ENCODE peak calls at places on chromosome 3, in six cellular contexts. M is CD8-positive, alpha-beta T cell; D is kidney; G is IMR-90; J is PC-9; W is mammary epithelial cell. R is an unnamed sample.

GRCh38 chr3:20837676-20838302 is 651.8 kb upstream of the SGO1 start:
- DNase-seq in M (no peak), W (no peak), D (no peak), G (no peak), J (no peak), R (no peak)

GRCh38 chr3:9778518-9779129 is 8.9 kb upstream of the CAMK1 start:
- DNase-seq in G (no peak), J (no peak), M (no peak), D (no peak), W (no peak), R (no peak)

GRCh38 chr3:9782777-9783176 is 9.5 kb downstream of the TADA3 start:
- DNase-seq in W (no peak), G (no peak), M (no peak), D (no peak), J (no peak), R (no peak)

GRCh38 chr3:16568115-16568514 is 37.1 kb downstream of the DAZL start:
- DNase-seq in M (no peak), G (no peak), D (no peak), J (no peak), W (no peak), R (no peak)

GRCh38 chr3:98980915-98981596 is 79.6 kb upstream of the DCBLD2 start:
- DNase-seq in G (peak; percentile 91), J (no peak), D (no peak), W (peak; percentile 93), M (no peak), R (no peak)

GRCh38 chr3:186653079-186653710 is 12.6 kb upstream of the HRG start:
- DNase-seq in M (no peak), D (no peak), J (no peak), W (no peak), G (no peak), R (no peak)

GRCh38 chr3:14319654-14320182 is 82.7 kb upstream of the SLC6A6 start:
- DNase-seq in W (peak; percentile 75), D (no peak), M (no peak), J (peak; percentile 63), G (peak; percentile 77), R (no peak)

GRCh38 chr3:184289426-184289938 is 9.6 kb upstream of the PSMD2 start:
- DNase-seq in G (peak; percentile 38), W (peak; percentile 59), D (no peak), J (peak; percentile 75), M (peak; percentile 39), R (peak; percentile 26)

GRCh38 chr3:66629431-66630368 is 128.9 kb upstream of the LRIG1 start:
- DNase-seq in J (no peak), G (no peak), M (no peak), W (no peak), D (no peak), R (no peak)

GRCh38 chr3:10420745-10421475 is 84.5 kb downstream of the ATP2B2 start:
- DNase-seq in G (no peak), J (no peak), W (no peak), M (no peak), D (no peak), R (no peak)

GRCh38 chr3:142916611-142917010 is 27.7 kb upstream of the PCOLCE2 start:
- DNase-seq in M (no peak), D (no peak), J (no peak), W (peak; percentile 28), G (no peak), R (no peak)

GRCh38 chr3:21750831-21751391 is at the start of gene ZNF385D:
- DNase-seq in J (peak; percentile 3), G (peak; percentile 33), D (peak; percentile 78), W (peak; percentile 51), M (no peak), R (no peak)

GRCh38 chr3:63993653-63994079 is 29.6 kb downstream of the PSMD6 start:
- DNase-seq in M (no peak), G (peak; percentile 76), J (peak; percentile 40), D (peak; percentile 70), W (peak; percentile 82), R (peak; percentile 58)

GRCh38 chr3:13519392-13519791 is 29.5 kb upstream of the FBLN2 start:
- DNase-seq in J (no peak), G (no peak), M (no peak), D (peak; percentile 57), W (no peak), R (no peak)

GRCh38 chr3:40307176-40307575 is 2.3 kb upstream of the EIF1B start:
- DNase-seq in J (no peak), W (peak; percentile 55), M (no peak), G (peak; percentile 39), D (no peak), R (no peak)

GRCh38 chr3:46930176-46930944 is 46.2 kb downstream of the CCDC12 start:
- DNase-seq in J (no peak), M (no peak), G (no peak), W (no peak), D (peak; percentile 81), R (no peak)

GRCh38 chr3:60755094-60755493 is 496.2 kb downstream of the FHIT start:
- DNase-seq in W (no peak), J (no peak), M (no peak), D (no peak), G (no peak), R (no peak)

GRCh38 chr3:114379266-114379665 is 85.4 kb downstream of the TIGIT start:
- DNase-seq in M (no peak), W (no peak), D (no peak), G (peak; percentile 13), J (no peak), R (no peak)

GRCh38 chr3:114380233-114380645 is 86.4 kb downstream of the TIGIT start:
- DNase-seq in W (peak; percentile 86), J (no peak), G (peak; percentile 92), M (no peak), D (peak; percentile 89), R (no peak)

GRCh38 chr3:114389156-114389555 is 95.3 kb downstream of the TIGIT start:
- DNase-seq in G (no peak), D (no peak), J (no peak), W (no peak), M (peak; percentile 10), R (peak; percentile 3)

GRCh38 chr3:114383875-114384557 is 90.2 kb downstream of the TIGIT start:
- DNase-seq in G (peak; percentile 81), J (peak; percentile 65), W (peak; percentile 66), M (peak; percentile 40), D (peak; percentile 87), R (peak; percentile 45)

GRCh38 chr3:114384558-114384903 is 90.7 kb downstream of the TIGIT start:
- DNase-seq in D (no peak), M (no peak), G (no peak), W (no peak), J (no peak), R (no peak)
- H3K27ac ChIP-seq in D (peak overlapping the region; percentile 91), M (no peak overlapping the region), G (peak overlapping the region; percentile 22), W (peak overlapping the region; percentile 86), J (no peak overlapping the region), R (no peak overlapping the region)

GRCh38 chr3:119433613-119434325 is 29.6 kb downstream of the TMEM39A start:
- DNase-seq in J (no peak), D (no peak), W (no peak), G (peak; percentile 55), M (no peak), R (no peak)

GRCh38 chr3:119427669-119428068 is 35.7 kb downstream of the TMEM39A start:
- DNase-seq in D (no peak), J (no peak), M (no peak), G (no peak), W (no peak), R (no peak)

DNA sequence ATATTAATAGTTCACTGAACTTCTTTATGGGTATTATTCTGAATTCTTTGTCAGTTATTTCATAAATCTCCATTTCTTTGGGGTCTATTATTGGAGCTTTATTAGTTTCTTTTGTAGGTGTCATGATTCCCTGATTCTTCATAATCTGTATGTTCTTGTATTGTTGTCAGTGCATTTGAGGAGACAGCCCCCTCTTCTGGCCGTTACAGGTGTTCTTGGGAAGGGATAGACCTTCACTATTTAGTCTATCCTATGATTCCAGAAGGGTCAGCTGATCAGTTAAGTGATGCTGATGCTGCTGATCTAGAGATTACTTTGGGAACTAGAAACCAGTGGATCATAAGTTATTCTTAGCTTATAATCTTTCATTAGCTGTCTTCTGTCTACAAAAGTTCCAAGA is 34.9 kb downstream of the TMEM39A start:
- DNase-seq in W (no peak), J (no peak), M (no peak), G (no peak), D (no peak), R (no peak)
- H3K9me3 ChIP-seq in W (peaks cover 9% of the 10 kb centered on the region), J (peaks cover 59% of the 10 kb centered on the region), M (peaks cover 26% of the 10 kb centered on the region), G (peaks cover 26% of the 10 kb centered on the region), D (peaks cover 5% of the 10 kb centered on the region), R (peaks cover 9% of the 10 kb centered on the region)

GRCh38 chr3:193762657-193763056 is 169.6 kb downstream of the OPA1 start:
- DNase-seq in W (no peak), D (no peak), J (no peak), G (no peak), M (no peak), R (no peak)

GRCh38 chr3:193767353-193768068 is 174.5 kb downstream of the OPA1 start:
- DNase-seq in J (no peak), M (no peak), G (no peak), D (no peak), W (no peak), R (no peak)

GRCh38 chr3:193761969-193762368 is 169.0 kb downstream of the OPA1 start:
- DNase-seq in G (no peak), D (no peak), M (no peak), J (no peak), W (no peak), R (no peak)

GRCh38 chr3:193768069-193768391 is 175.0 kb downstream of the OPA1 start:
- DNase-seq in J (no peak), D (no peak), W (peak; percentile 52), M (no peak), G (peak; percentile 62), R (no peak)

GRCh38 chr3:193764959-193765358 is 172.0 kb downstream of the OPA1 start:
- DNase-seq in D (no peak), G (no peak), M (no peak), W (no peak), J (no peak), R (no peak)
- H3K36me3 ChIP-seq in D (no peaks in the 10 kb centered on the region), G (no peaks in the 10 kb centered on the region), M (no peaks in the 10 kb centered on the region), W (no peaks in the 10 kb centered on the region), J (no peaks in the 10 kb centered on the region), R (no peaks in the 10 kb centered on the region)

GRCh38 chr3:156661158-156661557 is 13.2 kb upstream of the TIPARP start:
- DNase-seq in J (no peak), M (no peak), D (no peak), G (no peak), W (no peak), R (no peak)

GRCh38 chr3:156666073-156666472 is 8.3 kb upstream of the TIPARP start:
- DNase-seq in D (no peak), J (no peak), W (no peak), M (no peak), G (no peak), R (no peak)

GRCh38 chr3:156668073-156668763 is 6.2 kb upstream of the TIPARP start:
- DNase-seq in M (no peak), D (no peak), G (peak; percentile 60), W (peak; percentile 45), J (peak; percentile 9), R (no peak)

GRCh38 chr3:156664285-156665178 is 9.9 kb upstream of the TIPARP start:
- DNase-seq in W (no peak), M (no peak), D (no peak), G (no peak), J (no peak), R (no peak)

DNA sequence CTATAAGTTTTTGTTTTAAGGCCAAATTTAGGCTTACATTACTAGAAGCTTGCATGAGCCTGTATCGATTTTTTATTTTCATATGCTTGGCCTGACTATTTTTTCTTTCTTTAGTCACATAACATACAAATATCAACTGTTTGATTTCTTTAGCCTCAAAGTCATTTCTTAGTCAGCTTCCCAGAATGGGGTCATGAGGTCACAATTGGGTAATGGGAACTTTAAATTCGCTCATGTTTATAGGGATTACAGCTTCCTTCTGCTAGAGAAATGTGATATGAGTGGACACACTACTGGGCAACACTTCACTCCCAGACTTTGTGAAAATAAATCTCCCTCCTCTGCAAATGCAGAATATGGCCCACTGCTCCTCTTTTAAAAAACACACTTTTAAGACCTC is 9.1 kb upstream of the TIPARP start:
- DNase-seq in G (peak; percentile 91), M (no peak), J (no peak), D (no peak), W (no peak), R (no peak)
- H3K27ac ChIP-seq in G (no peak overlapping the region), M (no peak overlapping the region), J (no peak overlapping the region), D (no peak overlapping the region), W (no peak overlapping the region), R (no peak overlapping the region)